ENCODE peak calls at places on chromosome X, in five cellular contexts. T, D, O, V and R are unnamed samples.

GRCh38 chrX:132948648-132949260 is 9.7 kb downstream of the HS6ST2 start:
- DNase-seq in V (peak), D (peak), T (no peak), O (no peak), R (no peak)

GRCh38 chrX:20585782-20586181 is 319.1 kb upstream of the RPS6KA3 start:
- DNase-seq in O (no peak), D (no peak), T (no peak), V (no peak), R (no peak)

GRCh38 chrX:134925551-134925950 is 65.2 kb upstream of the SMIM10 start:
- DNase-seq in T (no peak), O (no peak), V (no peak), D (no peak), R (no peak)

GRCh38 chrX:13903405-13903804 is 86.5 kb upstream of the GPM6B start:
- DNase-seq in V (no peak), D (no peak), T (no peak), O (no peak), R (no peak)

GRCh38 chrX:9942086-9942485 is 25.1 kb upstream of the CLDN34 start:
- DNase-seq in T (no peak), O (no peak), D (no peak), V (no peak), R (no peak)

GRCh38 chrX:107686026-107686425 is 57.7 kb downstream of the PRPS1 start:
- DNase-seq in O (no peak), V (no peak), T (no peak), D (no peak), R (no peak)

GRCh38 chrX:71615954-71616353 is 2.4 kb downstream of the CXCR3 start:
- DNase-seq in D (no peak), O (no peak), T (no peak), V (no peak), R (no peak)

GRCh38 chrX:9195199-9195880 is 161.4 kb upstream of the FAM9B start:
- DNase-seq in T (no peak), D (no peak), V (no peak), O (no peak), R (no peak)

GRCh38 chrX:114134465-114134864 is 449.4 kb upstream of the HTR2C start:
- DNase-seq in O (no peak), D (no peak), V (no peak), T (no peak), R (no peak)

GRCh38 chrX:17456526-17456925 is 81.5 kb downstream of the NHS start:
- DNase-seq in V (no peak), T (no peak), O (peak), D (no peak), R (no peak)

GRCh38 chrX:150649096-150649870 is 43.9 kb upstream of the MTMR1 start:
- DNase-seq in T (peak), V (no peak), O (no peak), D (no peak), R (no peak)

GRCh38 chrX:148723551-148723950 is 223.1 kb downstream of the AFF2 start:
- DNase-seq in T (no peak), D (no peak), V (no peak), O (peak), R (no peak)

GRCh38 chrX:132594129-132594528 is 105.3 kb upstream of the MBNL3 start:
- DNase-seq in D (no peak), O (no peak), V (no peak), T (no peak), R (no peak)

GRCh38 chrX:154515803-154516654 is at the start of gene FAM3A:
- DNase-seq in D (peak), O (peak), V (peak), T (peak), R (peak)

GRCh38 chrX:123311486-123311885 is 127.4 kb downstream of the GRIA3 start:
- DNase-seq in T (no peak), O (no peak), V (no peak), D (no peak), R (no peak)

GRCh38 chrX:154090731-154091130 is 6.8 kb downstream of the MECP2 start:
- DNase-seq in O (no peak), V (no peak), D (no peak), T (no peak), R (no peak)

GRCh38 chrX:56728752-56729151 is 291 bp upstream of the NBDY start:
- DNase-seq in T (no peak), V (peak), O (peak), D (no peak), R (no peak)

GRCh38 chrX:25005382-25006185 is 10.2 kb downstream of the ARX start:
- DNase-seq in O (no peak), D (no peak), V (no peak), T (no peak), R (no peak)

GRCh38 chrX:50723006-50723405 is 91.0 kb downstream of the SHROOM4 start:
- DNase-seq in O (no peak), V (no peak), D (no peak), T (no peak), R (no peak)

GRCh38 chrX:38293741-38294140 is 33.6 kb downstream of the RPGR start:
- DNase-seq in D (no peak), V (peak), O (no peak), T (no peak), R (no peak)

GRCh38 chrX:41607264-41607832 is 81.4 kb upstream of the GPR34 start:
- DNase-seq in O (no peak), V (no peak), T (no peak), D (no peak), R (no peak)

GRCh38 chrX:27918799-27919198 is 62.5 kb downstream of the DCAF8L1 start:
- DNase-seq in O (no peak), D (no peak), T (peak), V (peak), R (no peak)

GRCh38 chrX:130378008-130378669 is 7.3 kb downstream of the GPR119 start:
- DNase-seq in O (no peak), D (no peak), T (no peak), V (no peak), R (no peak)

GRCh38 chrX:8743126-8743732 is 11.3 kb upstream of the ANOS1 start:
- DNase-seq in V (peak), D (peak), T (no peak), O (peak), R (no peak)

GRCh38 chrX:152658302-152658701 is 20.6 kb downstream of the GABRQ start:
- DNase-seq in V (no peak), O (no peak), D (no peak), T (no peak), R (no peak)

GRCh38 chrX:69429339-69430014 is 74.6 kb upstream of the NALF2 start:
- DNase-seq in V (no peak), T (no peak), O (no peak), D (no peak), R (no peak)

GRCh38 chrX:109954333-109954732 is 48.6 kb upstream of the TMEM164 start:
- DNase-seq in T (no peak), D (no peak), O (no peak), V (no peak), R (no peak)

GRCh38 chrX:77900688-77901087 is 1.4 kb downstream of the COX7B start:
- DNase-seq in D (no peak), V (no peak), T (no peak), O (no peak), R (no peak)

GRCh38 chrX:119605398-119605738 is 856 bp downstream of the NKRF start:
- DNase-seq in O (peak), T (no peak), D (peak), V (peak), R (no peak)

GRCh38 chrX:21374994-21375794 is 976 bp downstream of the CNKSR2 start:
- DNase-seq in O (peak), V (no peak), T (no peak), D (no peak), R (no peak)

GRCh38 chrX:37871626-37872302 is 24.4 kb upstream of the DYNLT3 start:
- DNase-seq in D (peak), V (no peak), O (no peak), T (peak), R (peak)